ENCODE peak calls at places on chromosomes 3 and 15, in ten cellular contexts. Z is iris pigment epithelial cell; W is NB4; H is NCI-H2081 treated with DMSO at 0.1 percent for 48 hours; N is tibial artery; X is B cell; Y is A673; O is sigmoid colon; G is HS-27A; F is activated T-helper 9 cell treated with anti-CD3 and anti-CD28 coated beads, Interleukin-2, amount 50 U/mL, for 16 hours. D is an unnamed sample.
A peak's percentile ranks its signal among the peaks of the same experiment; 100 is the strongest.

GRCh38 chr3:39427506-39427905 is 21.0 kb downstream of the RPSA start:
- DNase-seq in G (no peak), Z (no peak), W (no peak), N (no peak), O (no peak), F (no peak), H (no peak), Y (no peak), X (no peak), D (no peak)

GRCh38 chr15:52370010-52370409 is 74.4 kb upstream of the MYO5C start:
- DNase-seq in H (no peak), Z (no peak), X (peak; percentile 59), O (no peak), W (no peak), G (no peak), N (no peak), F (no peak), Y (no peak), D (no peak)

GRCh38 chr3:128383316-128384235 is 83.1 kb downstream of the DNAJB8 start:
- DNase-seq in Z (peak; percentile 23), N (peak; percentile 87), X (no peak), Y (peak; percentile 57), W (peak; percentile 49), O (peak; percentile 77), F (peak; percentile 25), H (no peak), G (peak; percentile 59), D (peak; percentile 7)

GRCh38 chr15:89647191-89647851 is 7.9 kb downstream of the KIF7 start:
- DNase-seq in X (no peak), F (peak; percentile 25), W (peak; percentile 69), G (no peak), N (peak; percentile 86), Z (peak; percentile 41), O (peak; percentile 87), H (no peak), Y (peak; percentile 67), D (peak; percentile 66)

GRCh38 chr15:58369261-58369699 is 62.5 kb upstream of the LIPC start:
- DNase-seq in Z (peak; percentile 89), H (no peak), G (peak; percentile 84), Y (no peak), X (no peak), F (no peak), W (no peak), O (no peak), N (no peak), D (no peak)

GRCh38 chr3:194136519-194137313 is 768 bp downstream of the HES1 start:
- DNase-seq in Y (peak; percentile 78), F (peak; percentile 1), G (no peak), N (peak; percentile 91), H (no peak), Z (peak; percentile 83), O (peak; percentile 91), X (peak; percentile 55), W (peak; percentile 88), D (no peak)

GRCh38 chr15:89747708-89748682 is 3.1 kb downstream of the MESP1 start:
- DNase-seq in N (no peak), H (no peak), G (no peak), O (peak; percentile 77), Z (no peak), Y (no peak), F (no peak), X (no peak), W (peak; percentile 44), D (no peak)

GRCh38 chr3:8769088-8769822 is at the start of gene OXTR:
- DNase-seq in Z (peak; percentile 86), W (peak; percentile 55), H (no peak), X (peak; percentile 53), F (peak; percentile 15), Y (peak; percentile 79), O (no peak), G (peak; percentile 67), N (no peak), D (peak; percentile 58)

GRCh38 chr3:61594144-61594977 is 33.0 kb downstream of the PTPRG start:
- DNase-seq in N (no peak), Y (no peak), Z (no peak), G (no peak), H (no peak), O (no peak), X (no peak), W (no peak), F (no peak), D (no peak)

GRCh38 chr15:31237042-31237324 is 89.7 kb upstream of the KLF13 start:
- DNase-seq in G (no peak), H (no peak), F (no peak), N (peak; percentile 44), O (peak; percentile 54), X (no peak), Z (no peak), Y (no peak), W (no peak), D (no peak)

GRCh38 chr15:70362911-70363310 is 265.2 kb upstream of the TLE3 start:
- DNase-seq in O (peak; percentile 71), F (no peak), H (no peak), N (peak; percentile 63), Z (peak; percentile 47), X (no peak), G (no peak), W (no peak), Y (peak; percentile 57), D (no peak)

GRCh38 chr15:80588801-80589200 is 106.3 kb upstream of the ABHD17C start:
- DNase-seq in H (no peak), W (no peak), N (no peak), Y (no peak), F (no peak), Z (peak; percentile 99), X (no peak), G (peak; percentile 80), O (no peak), D (no peak)

GRCh38 chr15:58475573-58476524 is 44.1 kb downstream of the LIPC start:
- DNase-seq in G (no peak), N (no peak), F (no peak), O (no peak), X (no peak), H (peak; percentile 33), Z (peak; percentile 66), Y (peak; percentile 92), W (peak; percentile 92), D (no peak)

GRCh38 chr15:44813231-44813630 is 76.9 kb downstream of the TRIM69 start:
- DNase-seq in W (peak; percentile 4), Y (no peak), Z (no peak), G (no peak), X (no peak), O (no peak), H (no peak), N (no peak), F (no peak), D (peak; percentile 67)

GRCh38 chr3:108183178-108183577 is 39.0 kb downstream of the IFT57 start:
- DNase-seq in O (no peak), W (peak; percentile 51), X (no peak), G (no peak), Y (no peak), Z (peak; percentile 61), N (no peak), F (no peak), H (no peak), D (no peak)

GRCh38 chr3:134353831-134354611 is 20.2 kb downstream of the AMOTL2 start:
- DNase-seq in O (peak; percentile 61), W (no peak), Z (no peak), F (no peak), X (no peak), Y (no peak), N (no peak), G (no peak), H (no peak), D (no peak)

GRCh38 chr3:180063783-180064182 is 27.0 kb upstream of the PEX5L start:
- DNase-seq in H (no peak), Z (no peak), O (no peak), W (no peak), F (no peak), Y (peak; percentile 2), N (no peak), G (no peak), X (no peak), D (no peak)

GRCh38 chr3:157999246-157999645 is 107.0 kb downstream of the SHOX2 start:
- DNase-seq in W (no peak), N (no peak), O (no peak), H (peak; percentile 53), G (no peak), Z (peak; percentile 1), X (no peak), Y (peak; percentile 6), F (no peak), D (no peak)

GRCh38 chr3:170007031-170007663 is 30.6 kb upstream of the GPR160 start:
- DNase-seq in H (no peak), W (peak; percentile 89), F (no peak), N (no peak), O (no peak), Y (no peak), X (peak; percentile 52), Z (peak; percentile 95), G (no peak), D (no peak)

GRCh38 chr15:81224232-81224631 is 27.6 kb downstream of the IL16 start:
- DNase-seq in Y (no peak), N (no peak), F (no peak), O (no peak), G (no peak), W (no peak), X (no peak), Z (no peak), H (no peak), D (no peak)

GRCh38 chr3:192833177-192833890 is 84.3 kb downstream of the MB21D2 start:
- DNase-seq in F (no peak), Y (no peak), O (no peak), H (no peak), W (no peak), G (no peak), Z (peak; percentile 94), X (no peak), N (no peak), D (no peak)

GRCh38 chr15:73935547-73935946 is 9.3 kb downstream of the LOXL1 start:
- DNase-seq in X (no peak), O (no peak), Z (peak; percentile 65), N (peak; percentile 54), G (no peak), W (peak; percentile 79), F (no peak), Y (no peak), H (no peak), D (no peak)

GRCh38 chr15:85542895-85543331 is 162.5 kb downstream of the AKAP13 start:
- DNase-seq in G (no peak), H (peak; percentile 88), Y (no peak), F (no peak), O (no peak), Z (no peak), W (peak; percentile 25), N (no peak), X (no peak), D (no peak)

GRCh38 chr3:146162561-146162960 is 1.6 kb upstream of the PLOD2 start:
- DNase-seq in H (no peak), O (peak; percentile 69), Z (no peak), N (no peak), G (no peak), W (no peak), Y (no peak), F (no peak), X (no peak), D (no peak)

GRCh38 chr3:99872633-99873254 is 55.1 kb downstream of the CMSS1 start:
- DNase-seq in X (no peak), G (no peak), F (no peak), Z (peak; percentile 63), N (no peak), W (peak; percentile 4), H (no peak), Y (no peak), O (no peak), D (no peak)

GRCh38 chr15:45821390-45821789 is 186.6 kb downstream of the SQOR start:
- DNase-seq in Z (no peak), X (no peak), Y (no peak), W (no peak), G (no peak), H (no peak), F (no peak), N (no peak), O (no peak), D (no peak)

GRCh38 chr15:67093146-67093874 is 27.9 kb downstream of the SMAD3 start:
- DNase-seq in W (peak; percentile 99), Y (no peak), Z (no peak), F (no peak), G (no peak), H (no peak), O (no peak), X (peak; percentile 91), N (no peak), D (no peak)

GRCh38 chr3:99928758-99929408 is 111.2 kb downstream of the CMSS1 start:
- DNase-seq in O (no peak), F (no peak), Y (no peak), X (no peak), Z (no peak), G (no peak), W (no peak), N (no peak), H (no peak), D (no peak)

D was measured in stimulated activated effector memory CD8-positive, alpha-beta T cell treated with anti-CD3 and anti-CD28 coated beads, Interleukin-12 subunit alpha, Interleukin-12 subunit beta, amount 100 ng/mL, for 72 hours.